ENCODE peak calls at places on chromosomes 13 and 19, in ten cellular contexts. B is effector CD4-positive, alpha-beta T cell; A is adipocyte; U is thoracic aorta; O is B cell; R is GM18507; D is left lung; F is cardiac fibroblast; W is omental fat pad; S is lower leg skin. E is an unnamed sample.

GRCh38 chr19:38375748-38376147 is 1.4 kb downstream of the PSMD8 start:
- DNase-seq in R (no peak), D (no peak), W (no peak), B (no peak), S (no peak), U (no peak), O (no peak), F (peak), A (peak), E (no peak)

GRCh38 chr19:16249826-16250434 is 52.2 kb downstream of the AP1M1 start:
- DNase-seq in F (peak), D (no peak), B (no peak), R (no peak), U (no peak), W (no peak), A (peak), O (no peak), S (no peak), E (no peak)

GRCh38 chr13:45441633-45442032 is 23.1 kb upstream of the COG3 start:
- DNase-seq in B (no peak), R (peak), U (no peak), O (no peak), D (no peak), F (peak), A (peak), S (no peak), W (no peak), E (peak)

GRCh38 chr19:470701-471100 is 9.9 kb upstream of the SHC2 start:
- DNase-seq in W (no peak), U (no peak), A (no peak), R (no peak), D (peak), F (no peak), B (no peak), S (no peak), O (no peak), E (no peak)

GRCh38 chr13:34247596-34247995 is 429.6 kb downstream of the RFC3 start:
- DNase-seq in O (no peak), W (no peak), S (no peak), F (no peak), D (no peak), R (no peak), B (no peak), A (no peak), U (no peak), E (no peak)

GRCh38 chr19:39247701-39248664 is 673 bp downstream of the IFNL4 start:
- DNase-seq in D (peak), W (no peak), B (no peak), F (no peak), O (no peak), A (peak), U (no peak), R (no peak), S (no peak), E (no peak)

GRCh38 chr13:22549126-22549525 is 631.7 kb upstream of the SGCG start:
- DNase-seq in U (no peak), F (no peak), B (no peak), O (no peak), S (no peak), A (no peak), D (no peak), W (no peak), R (no peak), E (no peak)

GRCh38 chr19:7348587-7349230 is at the start of gene ARHGEF18:
- DNase-seq in B (peak), S (no peak), W (no peak), D (peak), A (no peak), O (peak), U (no peak), R (no peak), F (no peak), E (no peak)

GRCh38 chr19:10000171-10000826 is 10.0 kb downstream of the COL5A3 start:
- DNase-seq in B (peak), A (peak), R (peak), S (peak), D (no peak), U (peak), W (peak), F (peak), O (peak), E (peak)

GRCh38 chr13:59472134-59472533 is 691.6 kb downstream of the DIAPH3 start:
- DNase-seq in F (peak), B (no peak), S (no peak), D (no peak), U (no peak), O (no peak), A (peak), R (no peak), W (no peak), E (no peak)

GRCh38 chr19:55655648-55656040 is 809 bp downstream of the U2AF2 start:
- DNase-seq in R (no peak), O (no peak), S (no peak), F (no peak), U (no peak), W (no peak), B (no peak), A (no peak), D (no peak), E (no peak)

GRCh38 chr13:47672245-47672975 is 328.7 kb downstream of the SUCLA2 start:
- DNase-seq in B (no peak), R (no peak), O (no peak), A (peak), U (no peak), D (no peak), S (no peak), F (peak), W (no peak), E (no peak)

GRCh38 chr13:30892966-30893365 is 13.1 kb upstream of the MEDAG start:
- DNase-seq in O (no peak), F (peak), U (no peak), B (no peak), D (no peak), A (peak), S (peak), W (no peak), R (no peak), E (peak)

GRCh38 chr13:100290165-100290801 is 201.4 kb downstream of the PCCA start:
- DNase-seq in S (no peak), R (no peak), A (peak), F (no peak), B (no peak), D (peak), W (no peak), O (no peak), U (no peak), E (peak)

GRCh38 chr19:42088471-42089190 is 12.7 kb downstream of the ZNF574 start:
- DNase-seq in A (peak), D (no peak), U (no peak), O (no peak), R (no peak), W (no peak), S (no peak), B (no peak), F (peak), E (no peak)

GRCh38 chr19:6092329-6093286 is 17.7 kb downstream of the RFX2 start:
- DNase-seq in F (peak), W (no peak), R (no peak), S (peak), U (peak), A (peak), D (peak), O (no peak), B (no peak), E (peak)

GRCh38 chr19:18878058-18878797 is 17.7 kb downstream of the CERS1 start:
- DNase-seq in O (no peak), R (no peak), U (no peak), B (no peak), F (no peak), A (no peak), W (no peak), D (peak), S (no peak), E (no peak)

GRCh38 chr19:33631628-33631995 is 9.9 kb downstream of the CHST8 start:
- DNase-seq in B (no peak), F (no peak), W (no peak), D (no peak), U (no peak), S (no peak), A (no peak), O (no peak), R (no peak), E (no peak)

GRCh38 chr13:106100261-106100919 is 435.1 kb downstream of the EFNB2 start:
- DNase-seq in B (no peak), F (no peak), S (no peak), W (no peak), A (no peak), U (no peak), R (no peak), O (no peak), D (no peak), E (no peak)

GRCh38 chr13:94712812-94713555 is 639 bp upstream of the SOX21 start:
- DNase-seq in B (no peak), S (no peak), O (no peak), A (peak), F (peak), R (no peak), U (no peak), W (no peak), D (peak), E (peak)

GRCh38 chr13:101915333-101915732 is 462.9 kb downstream of the ITGBL1 start:
- DNase-seq in R (no peak), B (no peak), D (no peak), A (no peak), F (no peak), O (no peak), W (no peak), U (no peak), S (no peak), E (no peak)

E was measured in A673.